ENCODE peak calls at places on chromosomes 5 and 9, in seven cellular contexts. One of them, this sample, is unnamed.

GRCh38 chr9:104868687-104869404 is 59.1 kb downstream of the ABCA1 start:
- DNase-seq in mammary epithelial cell: peak; percentile 48
- DNase-seq in colonic mucosa: peak; percentile 31
- DNase-seq in IMR-90: peak; percentile 91
- DNase-seq in fibroblast of lung: peak; percentile 92
- DNase-seq in GM23248: peak; percentile 88
- DNase-seq in HepG2: no peak
- DNase-seq in this sample: peak; percentile 60

GRCh38 chr9:65405253-65405652 is 120.2 kb upstream of the FOXD4L5 start:
- DNase-seq in HepG2: no peak
- DNase-seq in colonic mucosa: no peak
- DNase-seq in IMR-90: no peak
- DNase-seq in mammary epithelial cell: no peak
- DNase-seq in GM23248: no peak
- DNase-seq in fibroblast of lung: no peak
- DNase-seq in this sample: no peak

GRCh38 chr9:83670381-83670780 is 37.4 kb downstream of the UBQLN1 start:
- DNase-seq in fibroblast of lung: no peak
- DNase-seq in HepG2: no peak
- DNase-seq in mammary epithelial cell: no peak
- DNase-seq in GM23248: no peak
- DNase-seq in IMR-90: no peak
- DNase-seq in colonic mucosa: no peak
- DNase-seq in this sample: no peak

GRCh38 chr5:171714851-171715250 is 70.8 kb upstream of the SMIM23 start:
- DNase-seq in mammary epithelial cell: no peak
- DNase-seq in fibroblast of lung: no peak
- DNase-seq in colonic mucosa: no peak
- DNase-seq in GM23248: no peak
- DNase-seq in IMR-90: no peak
- DNase-seq in HepG2: no peak
- DNase-seq in this sample: no peak

GRCh38 chr9:98917691-98918487 is 25.8 kb upstream of the COL15A1 start:
- DNase-seq in mammary epithelial cell: no peak
- DNase-seq in colonic mucosa: no peak
- DNase-seq in GM23248: no peak
- DNase-seq in IMR-90: no peak
- DNase-seq in fibroblast of lung: no peak
- DNase-seq in HepG2: no peak
- DNase-seq in this sample: no peak

GRCh38 chr5:117691364-117691763 is 1116.7 kb upstream of the SEMA6A start:
- DNase-seq in IMR-90: no peak
- DNase-seq in HepG2: no peak
- DNase-seq in mammary epithelial cell: no peak
- DNase-seq in colonic mucosa: no peak
- DNase-seq in fibroblast of lung: no peak
- DNase-seq in GM23248: no peak
- DNase-seq in this sample: no peak

GRCh38 chr5:131530706-131531331 is 104.2 kb downstream of the RAPGEF6 start:
- DNase-seq in mammary epithelial cell: no peak
- DNase-seq in GM23248: no peak
- DNase-seq in HepG2: no peak
- DNase-seq in colonic mucosa: no peak
- DNase-seq in IMR-90: peak; percentile 25
- DNase-seq in fibroblast of lung: no peak
- DNase-seq in this sample: no peak

GRCh38 chr9:27150758-27151431 is 41.9 kb downstream of the TEK start:
- DNase-seq in fibroblast of lung: peak; percentile 43
- DNase-seq in IMR-90: peak; percentile 77
- DNase-seq in colonic mucosa: no peak
- DNase-seq in GM23248: peak; percentile 47
- DNase-seq in HepG2: no peak
- DNase-seq in mammary epithelial cell: no peak
- DNase-seq in this sample: no peak

DNA sequence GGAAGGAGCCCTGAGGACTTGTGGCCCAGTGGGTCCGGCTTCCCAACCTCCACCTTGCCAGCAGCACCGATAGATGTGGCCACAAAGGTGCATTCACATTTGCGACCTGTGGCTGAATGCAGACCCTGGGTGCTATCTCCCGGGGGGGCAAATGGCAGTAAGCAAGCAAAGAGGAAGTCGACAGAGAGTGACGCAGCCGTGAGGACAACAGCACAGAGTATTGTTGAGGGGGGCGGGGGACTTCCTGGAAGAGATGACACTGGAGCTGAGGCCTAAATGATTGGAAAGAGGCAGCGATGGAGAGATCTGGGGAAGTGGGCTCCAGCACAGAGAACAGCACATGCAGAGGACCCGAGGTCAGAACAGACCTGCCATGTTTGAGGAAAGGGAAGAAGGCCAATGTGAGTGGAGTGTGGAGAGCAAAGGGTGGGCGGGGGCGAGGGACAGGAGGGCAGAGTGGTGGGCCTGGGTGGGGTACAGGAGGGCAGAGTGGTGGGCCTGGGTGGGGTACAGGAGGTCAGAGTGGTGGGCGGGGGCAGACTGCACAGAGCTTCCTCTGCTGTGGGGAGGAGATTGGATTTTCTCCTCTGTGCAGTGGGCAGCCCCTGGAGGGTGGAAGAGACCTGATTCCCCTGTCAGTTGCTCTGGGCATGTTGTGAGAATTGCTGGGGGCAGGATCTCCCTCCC is 42.6 kb downstream of the ADAMTS2 start:
- DNase-seq in colonic mucosa: no peak
- DNase-seq in mammary epithelial cell: no peak
- DNase-seq in HepG2: no peak
- DNase-seq in fibroblast of lung: no peak
- DNase-seq in GM23248: no peak
- DNase-seq in IMR-90: no peak
- DNase-seq in this sample: no peak
- H3K4me1 ChIP-seq in colonic mucosa: no peaks in the 10 kb centered on the region
- H3K4me1 ChIP-seq in mammary epithelial cell: no peaks in the 10 kb centered on the region
- H3K4me1 ChIP-seq in HepG2: no peaks in the 10 kb centered on the region
- H3K4me1 ChIP-seq in fibroblast of lung: peaks cover 29% of the 10 kb centered on the region
- H3K4me1 ChIP-seq in GM23248: peaks cover 47% of the 10 kb centered on the region
- H3K4me1 ChIP-seq in IMR-90: peaks cover 29% of the 10 kb centered on the region
- H3K4me1 ChIP-seq in this sample: no peaks in the 10 kb centered on the region

DNA sequence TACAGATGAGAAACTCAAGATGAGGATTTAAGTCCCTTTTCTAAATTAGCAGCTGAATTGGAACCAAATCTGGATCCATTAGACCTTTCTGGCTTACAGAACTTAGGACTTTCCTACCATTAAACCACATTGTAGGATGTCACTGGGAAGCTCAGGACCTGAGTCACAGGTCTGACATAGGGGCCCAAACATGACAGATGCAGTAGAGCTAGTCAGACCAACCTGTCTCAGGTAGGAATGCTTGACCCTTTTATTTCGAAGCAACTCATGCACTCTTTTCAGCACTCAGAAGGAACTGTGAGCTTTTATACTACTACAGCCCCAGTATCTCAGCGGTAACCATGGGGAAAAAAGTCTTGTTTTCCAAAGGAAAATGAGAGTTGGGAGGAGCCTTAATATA is 2.5 kb downstream of the RAB24 start:
- DNase-seq in fibroblast of lung: no peak
- DNase-seq in GM23248: no peak
- DNase-seq in mammary epithelial cell: peak; percentile 58
- DNase-seq in HepG2: no peak
- DNase-seq in IMR-90: no peak
- DNase-seq in colonic mucosa: no peak
- DNase-seq in this sample: peak; percentile 60
- H3K9ac ChIP-seq in fibroblast of lung: no peak overlapping the region
- H3K9ac ChIP-seq in GM23248: peak overlapping the region; percentile 38
- H3K9ac ChIP-seq in mammary epithelial cell: peak overlapping the region; percentile 27
- H3K9ac ChIP-seq in HepG2: no peak overlapping the region
- H3K9ac ChIP-seq in IMR-90: no peak overlapping the region
- H3K9ac ChIP-seq in colonic mucosa: no peak overlapping the region
- H3K9ac ChIP-seq in this sample: peak overlapping the region; percentile 63

GRCh38 chr5:174951151-174951780 is 226.9 kb downstream of the MSX2 start:
- DNase-seq in mammary epithelial cell: peak; percentile 52
- DNase-seq in IMR-90: peak; percentile 80
- DNase-seq in GM23248: peak; percentile 82
- DNase-seq in colonic mucosa: peak; percentile 53
- DNase-seq in fibroblast of lung: peak; percentile 84
- DNase-seq in HepG2: peak; percentile 71
- DNase-seq in this sample: peak; percentile 67
- H3K4me1 ChIP-seq in mammary epithelial cell: no peaks in the 10 kb centered on the region
- H3K4me1 ChIP-seq in IMR-90: no peaks in the 10 kb centered on the region
- H3K4me1 ChIP-seq in GM23248: no peaks in the 10 kb centered on the region
- H3K4me1 ChIP-seq in colonic mucosa: no peaks in the 10 kb centered on the region
- H3K4me1 ChIP-seq in fibroblast of lung: no peaks in the 10 kb centered on the region
- H3K4me1 ChIP-seq in HepG2: no peaks in the 10 kb centered on the region
- H3K4me1 ChIP-seq in this sample: no peaks in the 10 kb centered on the region

DNA sequence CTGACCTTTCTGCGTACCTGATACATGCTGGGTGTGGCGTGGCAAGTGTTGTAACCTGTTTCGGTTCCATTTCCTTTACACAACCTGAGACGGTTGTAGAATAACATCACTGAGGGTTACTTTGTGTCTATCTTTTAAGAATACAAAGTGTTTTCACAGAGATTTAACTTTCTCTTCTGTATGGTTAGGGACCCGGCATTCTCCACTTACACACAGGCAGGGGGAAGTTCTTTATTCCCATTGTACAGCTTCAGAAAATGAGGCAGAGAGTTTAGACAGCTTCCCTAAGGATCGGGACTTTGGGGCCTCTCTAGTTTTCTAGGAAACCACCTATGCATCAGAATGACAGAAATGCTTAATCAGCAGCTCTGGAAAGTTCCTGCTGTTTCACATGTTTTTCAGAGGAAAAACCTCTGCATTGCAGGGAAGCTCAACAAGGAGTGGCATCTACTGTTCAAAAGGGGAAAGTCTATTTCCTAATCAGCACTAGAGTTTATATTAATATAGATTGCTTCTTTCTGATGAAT is 41.3 kb downstream of the CAST start:
- DNase-seq in HepG2: peak; percentile 46
- DNase-seq in GM23248: peak; percentile 45
- DNase-seq in colonic mucosa: peak; percentile 84
- DNase-seq in mammary epithelial cell: peak; percentile 85
- DNase-seq in IMR-90: no peak
- DNase-seq in fibroblast of lung: peak; percentile 55
- DNase-seq in this sample: no peak
- H3K9ac ChIP-seq in HepG2: peak overlapping the region; percentile 87
- H3K9ac ChIP-seq in GM23248: peak overlapping the region; percentile 89
- H3K9ac ChIP-seq in colonic mucosa: peak overlapping the region; percentile 91
- H3K9ac ChIP-seq in mammary epithelial cell: peak overlapping the region; percentile 99
- H3K9ac ChIP-seq in IMR-90: peak overlapping the region; percentile 70
- H3K9ac ChIP-seq in fibroblast of lung: peak overlapping the region; percentile 90
- H3K9ac ChIP-seq in this sample: no peak overlapping the region

GRCh38 chr9:35932732-35933131 is 23.4 kb downstream of the SPAAR start:
- DNase-seq in mammary epithelial cell: no peak
- DNase-seq in colonic mucosa: no peak
- DNase-seq in GM23248: no peak
- DNase-seq in fibroblast of lung: no peak
- DNase-seq in IMR-90: no peak
- DNase-seq in HepG2: no peak
- DNase-seq in this sample: no peak
- H3K4me1 ChIP-seq in mammary epithelial cell: no peaks in the 10 kb centered on the region
- H3K4me1 ChIP-seq in colonic mucosa: no peaks in the 10 kb centered on the region
- H3K4me1 ChIP-seq in GM23248: peaks cover 48% of the 10 kb centered on the region
- H3K4me1 ChIP-seq in fibroblast of lung: peaks cover 17% of the 10 kb centered on the region
- H3K4me1 ChIP-seq in IMR-90: peaks cover 11% of the 10 kb centered on the region
- H3K4me1 ChIP-seq in HepG2: peaks cover 7% of the 10 kb centered on the region
- H3K4me1 ChIP-seq in this sample: no peaks in the 10 kb centered on the region

GRCh38 chr9:125651907-125652306 is 55.1 kb downstream of the MAPKAP1 start:
- DNase-seq in HepG2: no peak
- DNase-seq in fibroblast of lung: no peak
- DNase-seq in IMR-90: no peak
- DNase-seq in colonic mucosa: no peak
- DNase-seq in mammary epithelial cell: no peak
- DNase-seq in GM23248: no peak
- DNase-seq in this sample: no peak

GRCh38 chr9:125650271-125650737 is 56.7 kb downstream of the MAPKAP1 start:
- DNase-seq in fibroblast of lung: peak; percentile 44
- DNase-seq in HepG2: no peak
- DNase-seq in colonic mucosa: no peak
- DNase-seq in GM23248: peak; percentile 88
- DNase-seq in mammary epithelial cell: peak; percentile 86
- DNase-seq in IMR-90: peak; percentile 46
- DNase-seq in this sample: peak; percentile 66

GRCh38 chr9:125649315-125649714 is 57.7 kb downstream of the MAPKAP1 start:
- DNase-seq in colonic mucosa: no peak
- DNase-seq in HepG2: no peak
- DNase-seq in GM23248: peak; percentile 97
- DNase-seq in mammary epithelial cell: peak; percentile 91
- DNase-seq in fibroblast of lung: peak; percentile 47
- DNase-seq in IMR-90: peak; percentile 86
- DNase-seq in this sample: peak; percentile 85

GRCh38 chr9:125648294-125648693 is 58.7 kb downstream of the MAPKAP1 start:
- DNase-seq in GM23248: no peak
- DNase-seq in IMR-90: no peak
- DNase-seq in mammary epithelial cell: no peak
- DNase-seq in colonic mucosa: no peak
- DNase-seq in HepG2: no peak
- DNase-seq in fibroblast of lung: no peak
- DNase-seq in this sample: no peak

GRCh38 chr9:125649826-125650225 is 57.2 kb downstream of the MAPKAP1 start:
- DNase-seq in HepG2: no peak
- DNase-seq in mammary epithelial cell: peak; percentile 5
- DNase-seq in colonic mucosa: no peak
- DNase-seq in GM23248: peak; percentile 50
- DNase-seq in fibroblast of lung: no peak
- DNase-seq in IMR-90: no peak
- DNase-seq in this sample: no peak
- H3K9ac ChIP-seq in HepG2: no peak overlapping the region
- H3K9ac ChIP-seq in mammary epithelial cell: peak overlapping the region; percentile 65
- H3K9ac ChIP-seq in colonic mucosa: no peak overlapping the region
- H3K9ac ChIP-seq in GM23248: peak overlapping the region; percentile 75
- H3K9ac ChIP-seq in fibroblast of lung: no peak overlapping the region
- H3K9ac ChIP-seq in IMR-90: peak overlapping the region; percentile 29
- H3K9ac ChIP-seq in this sample: peak overlapping the region; percentile 57

GRCh38 chr9:119827126-119827525 is 457.9 kb upstream of the BRINP1 start:
- DNase-seq in HepG2: no peak
- DNase-seq in colonic mucosa: no peak
- DNase-seq in fibroblast of lung: no peak
- DNase-seq in IMR-90: no peak
- DNase-seq in GM23248: peak; percentile 20
- DNase-seq in mammary epithelial cell: no peak
- DNase-seq in this sample: no peak
- H3K4me1 ChIP-seq in HepG2: no peaks in the 10 kb centered on the region
- H3K4me1 ChIP-seq in colonic mucosa: no peaks in the 10 kb centered on the region
- H3K4me1 ChIP-seq in fibroblast of lung: no peaks in the 10 kb centered on the region
- H3K4me1 ChIP-seq in IMR-90: no peaks in the 10 kb centered on the region
- H3K4me1 ChIP-seq in GM23248: no peaks in the 10 kb centered on the region
- H3K4me1 ChIP-seq in mammary epithelial cell: no peaks in the 10 kb centered on the region
- H3K4me1 ChIP-seq in this sample: no peaks in the 10 kb centered on the region

DNA sequence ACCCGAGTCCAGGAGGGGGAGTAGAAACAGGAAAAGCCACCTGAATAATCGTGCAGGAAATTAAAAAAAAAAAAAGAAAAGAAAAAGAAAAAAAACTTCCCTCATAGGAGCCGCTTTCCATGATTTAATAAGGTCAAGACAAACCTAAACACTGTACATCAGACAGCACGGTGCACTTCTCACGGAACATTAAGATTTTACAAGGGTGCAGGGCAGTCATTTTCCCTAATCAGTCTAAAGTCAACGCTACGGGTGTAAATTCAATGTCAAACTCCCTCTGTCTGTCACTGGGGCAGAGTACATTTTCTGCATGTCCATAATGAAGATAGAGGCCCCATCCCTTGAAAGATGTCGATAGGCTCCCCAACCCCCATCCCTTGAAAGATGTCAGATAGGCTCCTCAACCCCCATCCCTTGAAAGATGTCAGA is 139.7 kb downstream of the TSSK1B start:
- DNase-seq in IMR-90: no peak
- DNase-seq in fibroblast of lung: no peak
- DNase-seq in colonic mucosa: no peak
- DNase-seq in GM23248: no peak
- DNase-seq in HepG2: no peak
- DNase-seq in mammary epithelial cell: no peak
- DNase-seq in this sample: peak; percentile 18
- H3K9ac ChIP-seq in IMR-90: no peak overlapping the region
- H3K9ac ChIP-seq in fibroblast of lung: no peak overlapping the region
- H3K9ac ChIP-seq in colonic mucosa: no peak overlapping the region
- H3K9ac ChIP-seq in GM23248: peak overlapping the region; percentile 83
- H3K9ac ChIP-seq in HepG2: no peak overlapping the region
- H3K9ac ChIP-seq in mammary epithelial cell: peak overlapping the region; percentile 75
- H3K9ac ChIP-seq in this sample: peak overlapping the region; percentile 43

GRCh38 chr9:82555408-82555807 is 507.5 kb downstream of the RASEF start:
- DNase-seq in HepG2: no peak
- DNase-seq in IMR-90: no peak
- DNase-seq in fibroblast of lung: no peak
- DNase-seq in GM23248: no peak
- DNase-seq in mammary epithelial cell: no peak
- DNase-seq in colonic mucosa: no peak
- DNase-seq in this sample: no peak
- H3K4me1 ChIP-seq in HepG2: peaks cover 59% of the 10 kb centered on the region
- H3K4me1 ChIP-seq in IMR-90: peaks cover 6% of the 10 kb centered on the region
- H3K4me1 ChIP-seq in fibroblast of lung: no peaks in the 10 kb centered on the region
- H3K4me1 ChIP-seq in GM23248: no peaks in the 10 kb centered on the region
- H3K4me1 ChIP-seq in mammary epithelial cell: no peaks in the 10 kb centered on the region
- H3K4me1 ChIP-seq in colonic mucosa: no peaks in the 10 kb centered on the region
- H3K4me1 ChIP-seq in this sample: peaks cover 8% of the 10 kb centered on the region